ENCODE peak calls at places on chromosomes 13 and 19, in eight cellular contexts. One of them, this sample, is unnamed.

GRCh38 chr19:53771133-53771532 is 53.0 kb downstream of the NLRP12 start:
- DNase-seq in lower leg skin: no peak
- DNase-seq in AG09309: no peak
- DNase-seq in H1: no peak
- DNase-seq in astrocyte: no peak
- DNase-seq in thoracic aorta: no peak
- DNase-seq in left lung: no peak
- DNase-seq in testis: no peak
- DNase-seq in this sample: no peak

GRCh38 chr19:31528261-31528660 is 179.0 kb upstream of the TSHZ3 start:
- DNase-seq in lower leg skin: peak
- DNase-seq in AG09309: no peak
- DNase-seq in H1: no peak
- DNase-seq in astrocyte: no peak
- DNase-seq in thoracic aorta: no peak
- DNase-seq in left lung: no peak
- DNase-seq in testis: no peak
- DNase-seq in this sample: no peak

GRCh38 chr13:72127031-72127430 is 260.0 kb upstream of the DACH1 start:
- DNase-seq in lower leg skin: no peak
- DNase-seq in AG09309: no peak
- DNase-seq in H1: no peak
- DNase-seq in astrocyte: no peak
- DNase-seq in thoracic aorta: no peak
- DNase-seq in left lung: no peak
- DNase-seq in testis: no peak
- DNase-seq in this sample: no peak

GRCh38 chr13:45269204-45269603 is 68.4 kb upstream of the KCTD4 start:
- DNase-seq in lower leg skin: no peak
- DNase-seq in AG09309: no peak
- DNase-seq in H1: no peak
- DNase-seq in astrocyte: peak
- DNase-seq in thoracic aorta: no peak
- DNase-seq in left lung: no peak
- DNase-seq in testis: no peak
- DNase-seq in this sample: no peak

GRCh38 chr13:76723551-76724232 is 162.5 kb downstream of the KCTD12 start:
- DNase-seq in lower leg skin: no peak
- DNase-seq in AG09309: peak
- DNase-seq in H1: peak
- DNase-seq in astrocyte: peak
- DNase-seq in thoracic aorta: no peak
- DNase-seq in left lung: peak
- DNase-seq in testis: peak
- DNase-seq in this sample: no peak

GRCh38 chr19:46704379-46705076 is 12.4 kb downstream of the PRKD2 start:
- DNase-seq in lower leg skin: peak
- DNase-seq in AG09309: no peak
- DNase-seq in H1: peak
- DNase-seq in astrocyte: no peak
- DNase-seq in thoracic aorta: peak
- DNase-seq in left lung: peak
- DNase-seq in testis: peak
- DNase-seq in this sample: peak

GRCh38 chr13:20161275-20161950 is 561 bp upstream of the GJA3 start:
- DNase-seq in lower leg skin: no peak
- DNase-seq in AG09309: no peak
- DNase-seq in H1: peak
- DNase-seq in astrocyte: no peak
- DNase-seq in thoracic aorta: no peak
- DNase-seq in left lung: no peak
- DNase-seq in testis: peak
- DNase-seq in this sample: no peak

GRCh38 chr13:38530492-38530891 is 156.4 kb upstream of the FREM2 start:
- DNase-seq in lower leg skin: no peak
- DNase-seq in AG09309: peak
- DNase-seq in H1: no peak
- DNase-seq in astrocyte: peak
- DNase-seq in thoracic aorta: no peak
- DNase-seq in left lung: no peak
- DNase-seq in testis: no peak
- DNase-seq in this sample: no peak

GRCh38 chr13:39100996-39101751 is 62.9 kb downstream of the NHLRC3 start:
- DNase-seq in lower leg skin: no peak
- DNase-seq in AG09309: no peak
- DNase-seq in H1: no peak
- DNase-seq in astrocyte: no peak
- DNase-seq in thoracic aorta: no peak
- DNase-seq in left lung: no peak
- DNase-seq in testis: no peak
- DNase-seq in this sample: no peak

GRCh38 chr13:112456138-112457056 is 80.2 kb downstream of the SPACA7 start:
- DNase-seq in lower leg skin: no peak
- DNase-seq in AG09309: no peak
- DNase-seq in H1: peak
- DNase-seq in astrocyte: no peak
- DNase-seq in thoracic aorta: no peak
- DNase-seq in left lung: no peak
- DNase-seq in testis: no peak
- DNase-seq in this sample: peak

GRCh38 chr13:51556740-51557139 is 27.5 kb upstream of the WDFY2 start:
- DNase-seq in lower leg skin: peak
- DNase-seq in AG09309: no peak
- DNase-seq in H1: no peak
- DNase-seq in astrocyte: no peak
- DNase-seq in thoracic aorta: no peak
- DNase-seq in left lung: peak
- DNase-seq in testis: no peak
- DNase-seq in this sample: no peak

GRCh38 chr13:37144661-37145060 is 39.2 kb upstream of the CSNK1A1L start:
- DNase-seq in lower leg skin: no peak
- DNase-seq in AG09309: no peak
- DNase-seq in H1: no peak
- DNase-seq in astrocyte: peak
- DNase-seq in thoracic aorta: no peak
- DNase-seq in left lung: no peak
- DNase-seq in testis: no peak
- DNase-seq in this sample: no peak

GRCh38 chr19:14770136-14770535 is 8.2 kb downstream of the ADGRE2 start:
- DNase-seq in lower leg skin: peak
- DNase-seq in AG09309: no peak
- DNase-seq in H1: peak
- DNase-seq in astrocyte: no peak
- DNase-seq in thoracic aorta: no peak
- DNase-seq in left lung: no peak
- DNase-seq in testis: no peak
- DNase-seq in this sample: no peak

GRCh38 chr13:49927755-49928154 is 8.4 kb downstream of the SPRYD7 start:
- DNase-seq in lower leg skin: no peak
- DNase-seq in AG09309: peak
- DNase-seq in H1: no peak
- DNase-seq in astrocyte: peak
- DNase-seq in thoracic aorta: no peak
- DNase-seq in left lung: no peak
- DNase-seq in testis: no peak
- DNase-seq in this sample: no peak

GRCh38 chr19:13646758-13647157 is 117.6 kb upstream of the MRI1 start:
- DNase-seq in lower leg skin: no peak
- DNase-seq in AG09309: no peak
- DNase-seq in H1: no peak
- DNase-seq in astrocyte: no peak
- DNase-seq in thoracic aorta: no peak
- DNase-seq in left lung: no peak
- DNase-seq in testis: no peak
- DNase-seq in this sample: no peak

GRCh38 chr13:31556376-31556775 is 182.9 kb upstream of the RXFP2 start:
- DNase-seq in lower leg skin: no peak
- DNase-seq in AG09309: peak
- DNase-seq in H1: no peak
- DNase-seq in astrocyte: peak
- DNase-seq in thoracic aorta: no peak
- DNase-seq in left lung: no peak
- DNase-seq in testis: no peak
- DNase-seq in this sample: no peak

GRCh38 chr19:50026550-50026906 is 723 bp downstream of the ZNF473 start:
- DNase-seq in lower leg skin: no peak
- DNase-seq in AG09309: no peak
- DNase-seq in H1: no peak
- DNase-seq in astrocyte: no peak
- DNase-seq in thoracic aorta: no peak
- DNase-seq in left lung: no peak
- DNase-seq in testis: no peak
- DNase-seq in this sample: no peak

GRCh38 chr13:29523199-29523931 is 72.1 kb downstream of the SLC7A1 start:
- DNase-seq in lower leg skin: no peak
- DNase-seq in AG09309: no peak
- DNase-seq in H1: no peak
- DNase-seq in astrocyte: peak
- DNase-seq in thoracic aorta: no peak
- DNase-seq in left lung: no peak
- DNase-seq in testis: no peak
- DNase-seq in this sample: no peak

GRCh38 chr13:46101002-46101401 is 3.8 kb downstream of the CPB2 start:
- DNase-seq in lower leg skin: no peak
- DNase-seq in AG09309: no peak
- DNase-seq in H1: no peak
- DNase-seq in astrocyte: no peak
- DNase-seq in thoracic aorta: no peak
- DNase-seq in left lung: no peak
- DNase-seq in testis: no peak
- DNase-seq in this sample: peak

GRCh38 chr19:45469132-45469834 is 1.5 kb downstream of the FOSB start:
- DNase-seq in lower leg skin: peak
- DNase-seq in AG09309: peak
- DNase-seq in H1: peak
- DNase-seq in astrocyte: peak
- DNase-seq in thoracic aorta: no peak
- DNase-seq in left lung: peak
- DNase-seq in testis: peak
- DNase-seq in this sample: peak
- TF ChIP-seq CTCF in lower leg skin: no peak
- TF ChIP-seq CTCF in AG09309: peak
- TF ChIP-seq CTCF in H1: no peak
- TF ChIP-seq CTCF in astrocyte: no peak
- TF ChIP-seq CTCF in thoracic aorta: no peak
- TF ChIP-seq CTCF in left lung: no peak
- TF ChIP-seq CTCF in testis: no peak
- TF ChIP-seq CTCF in this sample: no peak

DNA sequence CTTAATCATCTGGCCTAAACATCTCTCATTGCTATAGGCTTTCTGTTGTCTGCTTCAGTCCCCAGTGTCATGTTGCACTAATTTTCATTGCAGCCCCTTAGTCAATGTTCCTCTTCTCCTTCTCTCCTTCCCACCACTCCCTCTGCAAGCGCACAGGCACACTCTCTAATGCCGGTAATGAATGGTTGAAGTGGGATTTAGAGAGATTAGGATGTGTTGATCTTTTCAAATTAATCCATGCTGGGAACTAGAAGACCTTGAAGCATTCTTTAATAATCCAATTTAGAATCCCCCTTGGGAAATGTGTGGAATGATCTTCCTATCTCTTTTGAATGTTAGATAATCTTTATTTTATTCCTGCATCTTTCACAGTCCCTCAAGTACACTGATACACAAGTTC is 33.2 kb upstream of the NDFIP2 start:
- DNase-seq in lower leg skin: no peak
- DNase-seq in AG09309: no peak
- DNase-seq in H1: no peak
- DNase-seq in astrocyte: no peak
- DNase-seq in thoracic aorta: no peak
- DNase-seq in left lung: no peak
- DNase-seq in testis: no peak
- DNase-seq in this sample: no peak
- TF ChIP-seq CTCF in lower leg skin: no peak
- TF ChIP-seq CTCF in AG09309: no peak
- TF ChIP-seq CTCF in H1: no peak
- TF ChIP-seq CTCF in astrocyte: no peak
- TF ChIP-seq CTCF in thoracic aorta: no peak
- TF ChIP-seq CTCF in left lung: no peak
- TF ChIP-seq CTCF in testis: no peak
- TF ChIP-seq CTCF in this sample: no peak

DNA sequence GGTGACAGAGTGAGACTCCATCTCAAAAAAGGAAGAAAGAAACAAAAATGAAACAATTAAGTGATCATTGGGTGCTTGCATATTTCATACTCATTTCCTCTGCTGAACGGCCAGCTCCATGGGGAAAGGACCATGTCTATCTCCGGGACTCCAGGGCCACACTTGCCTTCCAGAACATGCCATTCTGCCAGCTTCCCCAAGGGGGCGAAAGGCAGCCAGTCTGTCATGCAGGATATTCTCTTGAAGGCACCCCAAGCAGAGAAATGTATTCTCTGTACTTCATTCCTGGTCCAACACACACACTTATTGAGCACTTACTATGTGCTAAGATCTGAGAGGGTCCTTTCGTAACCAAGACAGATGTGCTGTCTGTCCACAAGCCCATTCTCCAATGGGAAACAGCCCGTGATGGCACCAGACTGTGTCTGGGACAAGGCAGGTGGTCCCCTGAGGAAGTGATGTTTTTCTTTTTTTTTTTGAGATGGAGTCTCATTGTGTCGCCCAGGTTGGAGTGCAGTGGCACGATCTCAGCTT is 10.2 kb upstream of the CARM1 start:
- DNase-seq in lower leg skin: no peak
- DNase-seq in AG09309: no peak
- DNase-seq in H1: peak
- DNase-seq in astrocyte: no peak
- DNase-seq in thoracic aorta: no peak
- DNase-seq in left lung: no peak
- DNase-seq in testis: peak
- DNase-seq in this sample: no peak
- TF ChIP-seq CTCF in lower leg skin: no peak
- TF ChIP-seq CTCF in AG09309: peak
- TF ChIP-seq CTCF in H1: peak
- TF ChIP-seq CTCF in astrocyte: peak
- TF ChIP-seq CTCF in thoracic aorta: peak
- TF ChIP-seq CTCF in left lung: peak
- TF ChIP-seq CTCF in testis: no peak
- TF ChIP-seq CTCF in this sample: peak

DNA sequence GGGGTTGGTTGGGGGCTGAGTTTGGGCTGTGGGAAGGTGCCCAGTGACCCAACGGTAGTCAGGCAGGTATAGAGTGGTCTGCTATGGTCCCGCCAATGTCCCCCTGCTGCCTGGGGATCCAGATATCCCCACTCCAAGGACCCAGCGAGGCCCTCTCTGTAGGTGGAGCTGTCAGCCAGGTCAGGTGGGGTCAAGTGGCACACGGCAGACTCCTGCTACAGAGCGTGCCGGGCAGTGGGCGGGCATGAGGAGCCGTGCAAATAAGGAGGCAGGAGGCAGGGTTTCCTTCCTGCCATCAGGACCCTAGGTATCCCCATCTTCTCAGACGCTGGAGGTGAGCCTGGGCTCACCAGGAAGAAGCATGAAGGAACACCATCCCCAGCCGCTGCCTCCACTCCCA is 14.9 kb downstream of the EVI5L start:
- DNase-seq in lower leg skin: no peak
- DNase-seq in AG09309: no peak
- DNase-seq in H1: no peak
- DNase-seq in astrocyte: no peak
- DNase-seq in thoracic aorta: no peak
- DNase-seq in left lung: no peak
- DNase-seq in testis: no peak
- DNase-seq in this sample: no peak
- TF ChIP-seq CTCF in lower leg skin: no peak
- TF ChIP-seq CTCF in AG09309: no peak
- TF ChIP-seq CTCF in H1: no peak
- TF ChIP-seq CTCF in astrocyte: no peak
- TF ChIP-seq CTCF in thoracic aorta: no peak
- TF ChIP-seq CTCF in left lung: no peak
- TF ChIP-seq CTCF in testis: no peak
- TF ChIP-seq CTCF in this sample: no peak

GRCh38 chr19:33720691-33721682 is 75.7 kb upstream of the KCTD15 start:
- DNase-seq in lower leg skin: no peak
- DNase-seq in AG09309: no peak
- DNase-seq in H1: no peak
- DNase-seq in astrocyte: no peak
- DNase-seq in thoracic aorta: no peak
- DNase-seq in left lung: no peak
- DNase-seq in testis: no peak
- DNase-seq in this sample: no peak
- TF ChIP-seq CTCF in lower leg skin: no peak
- TF ChIP-seq CTCF in AG09309: no peak
- TF ChIP-seq CTCF in H1: peak
- TF ChIP-seq CTCF in astrocyte: no peak
- TF ChIP-seq CTCF in thoracic aorta: no peak
- TF ChIP-seq CTCF in left lung: no peak
- TF ChIP-seq CTCF in testis: no peak
- TF ChIP-seq CTCF in this sample: no peak

This sample was measured in right lobe of liver.